ENCODE peak calls at places on chromosomes 2 and 18, in ten cellular contexts. X, D, W, J, T, G, L, E, B and P are unnamed samples.

GRCh38 chr2:171244970-171245782 is 84.5 kb upstream of the TLK1 start:
- DNase-seq in X (no peak), D (no peak), W (no peak), J (no peak), T (no peak), G (no peak), L (peak), E (no peak), B (no peak), P (no peak)

GRCh38 chr2:131045925-131046579 is 47.2 kb downstream of the FAM168B start:
- DNase-seq in X (no peak), D (no peak), W (no peak), J (no peak), T (peak), G (no peak), L (no peak), E (no peak), B (no peak), P (no peak)

GRCh38 chr18:8706545-8706980 is 1.2 kb downstream of the MTCL1 start:
- DNase-seq in X (no peak), D (no peak), W (peak), J (no peak), T (no peak), G (no peak), L (no peak), E (no peak), B (no peak), P (no peak)

GRCh38 chr2:38462121-38462634 is 85.1 kb upstream of the ATL2 start:
- DNase-seq in X (no peak), D (peak), W (peak), J (no peak), T (no peak), G (peak), L (no peak), E (peak), B (no peak), P (peak)

GRCh38 chr2:63740943-63741342 is 100.8 kb upstream of the UGP2 start:
- DNase-seq in X (no peak), D (no peak), W (no peak), J (no peak), T (no peak), G (no peak), L (no peak), E (no peak), B (no peak), P (no peak)

GRCh38 chr2:15195723-15196270 is 365.3 kb downstream of the NBAS start:
- DNase-seq in X (no peak), D (no peak), W (no peak), J (no peak), T (no peak), G (no peak), L (no peak), E (no peak), B (no peak), P (no peak)

GRCh38 chr2:145137211-145137610 is 617.3 kb upstream of the ZEB2 start:
- DNase-seq in X (no peak), D (no peak), W (no peak), J (no peak), T (no peak), G (no peak), L (no peak), E (no peak), B (no peak), P (no peak)

GRCh38 chr18:21194871-21195771 is 46.9 kb upstream of the GREB1L start:
- DNase-seq in X (no peak), D (peak), W (no peak), J (peak), T (peak), G (no peak), L (no peak), E (no peak), B (no peak), P (no peak)

GRCh38 chr18:34122724-34123334 is 101.9 kb downstream of the NOL4 start:
- DNase-seq in X (no peak), D (no peak), W (peak), J (peak), T (peak), G (no peak), L (peak), E (no peak), B (no peak), P (peak)

GRCh38 chr18:79575891-79576685 is 103.5 kb upstream of the CTDP1 start:
- DNase-seq in X (no peak), D (peak), W (no peak), J (no peak), T (no peak), G (peak), L (peak), E (no peak), B (no peak), P (peak)

GRCh38 chr2:26300234-26300641 is 45.7 kb upstream of the SELENOI start:
- DNase-seq in X (no peak), D (no peak), W (no peak), J (no peak), T (no peak), G (peak), L (peak), E (no peak), B (no peak), P (no peak)

GRCh38 chr18:45355944-45356520 is 259.2 kb upstream of the SLC14A2 start:
- DNase-seq in X (no peak), D (no peak), W (no peak), J (peak), T (no peak), G (no peak), L (no peak), E (no peak), B (no peak), P (no peak)

GRCh38 chr2:207115715-207116364 is 49.9 kb downstream of the KLF7 start:
- DNase-seq in X (no peak), D (no peak), W (no peak), J (no peak), T (no peak), G (no peak), L (no peak), E (no peak), B (no peak), P (no peak)

GRCh38 chr18:77872166-77872565 is 622.5 kb downstream of the GALR1 start:
- DNase-seq in X (no peak), D (no peak), W (no peak), J (no peak), T (no peak), G (no peak), L (no peak), E (no peak), B (no peak), P (no peak)

GRCh38 chr18:11146238-11146946 is 3.0 kb downstream of the PIEZO2 start:
- DNase-seq in X (no peak), D (no peak), W (no peak), J (no peak), T (no peak), G (no peak), L (no peak), E (no peak), B (no peak), P (no peak)

GRCh38 chr2:52956115-52956514 is 811.5 kb upstream of the CHAC2 start:
- DNase-seq in X (no peak), D (no peak), W (no peak), J (no peak), T (no peak), G (no peak), L (peak), E (no peak), B (no peak), P (no peak)

GRCh38 chr2:120509991-120510735 is 164.2 kb downstream of the INHBB start:
- DNase-seq in X (no peak), D (no peak), W (no peak), J (no peak), T (no peak), G (no peak), L (peak), E (no peak), B (no peak), P (no peak)

GRCh38 chr18:56541790-56542189 is 96.6 kb downstream of the TXNL1 start:
- DNase-seq in X (no peak), D (no peak), W (no peak), J (peak), T (no peak), G (no peak), L (no peak), E (no peak), B (no peak), P (no peak)

GRCh38 chr18:79607361-79607930 is 72.2 kb upstream of the CTDP1 start:
- DNase-seq in X (no peak), D (no peak), W (no peak), J (no peak), T (no peak), G (no peak), L (peak), E (no peak), B (no peak), P (no peak)

GRCh38 chr2:10038123-10038522 is 5.2 kb upstream of the KLF11 start:
- DNase-seq in X (no peak), D (no peak), W (no peak), J (no peak), T (no peak), G (no peak), L (no peak), E (no peak), B (no peak), P (no peak)

GRCh38 chr2:128317186-128317897 is 1.3 kb downstream of the HS6ST1 start:
- DNase-seq in X (peak), D (no peak), W (peak), J (peak), T (peak), G (peak), L (no peak), E (peak), B (no peak), P (no peak)

GRCh38 chr2:186697536-186697935 is 3.7 kb downstream of the FAM171B start:
- DNase-seq in X (no peak), D (no peak), W (no peak), J (no peak), T (no peak), G (no peak), L (no peak), E (no peak), B (no peak), P (no peak)